ENCODE peak calls at places on chromosomes 2 and 18, in nine cellular contexts. P is SJSA1; A is H9; S is upper lobe of right lung; Z is CD8-positive, alpha-beta memory T cell; W is adrenal gland; X is right cardiac atrium; Y is neural progenitor cell; E is stomach. H is an unnamed sample.

GRCh38 chr18:3304832-3305231 is 42.9 kb downstream of the MYL12B start:
- DNase-seq in Y (no peak), A (no peak), W (no peak), Z (no peak), X (no peak), E (no peak), P (no peak), S (no peak), H (no peak)

GRCh38 chr18:23619388-23619873 is 33.1 kb upstream of the NPC1 start:
- DNase-seq in Z (no peak), X (peak; percentile 42), E (peak; percentile 31), Y (peak; percentile 57), S (peak; percentile 71), P (no peak), A (no peak), W (peak; percentile 60), H (no peak)

GRCh38 chr2:66805136-66805535 is 370.2 kb downstream of the MEIS1 start:
- DNase-seq in X (no peak), Z (no peak), A (no peak), Y (peak; percentile 53), P (no peak), E (no peak), W (peak; percentile 16), S (no peak), H (no peak)

GRCh38 chr2:160214461-160215055 is 14.5 kb upstream of the ITGB6 start:
- DNase-seq in Y (no peak), P (peak; percentile 85), E (no peak), Z (no peak), A (no peak), S (peak; percentile 64), W (peak; percentile 23), X (peak; percentile 33), H (no peak)

GRCh38 chr2:63614983-63615945 is 26.5 kb downstream of the MDH1 start:
- DNase-seq in W (no peak), A (peak; percentile 84), S (no peak), Y (peak; percentile 70), E (no peak), Z (no peak), P (peak; percentile 69), X (no peak), H (no peak)

GRCh38 chr2:11829947-11830707 is 83.7 kb downstream of the LPIN1 start:
- DNase-seq in Z (peak; percentile 2), X (peak; percentile 62), A (peak; percentile 90), W (peak; percentile 79), Y (peak; percentile 90), S (peak; percentile 82), P (peak; percentile 86), E (peak; percentile 64), H (peak; percentile 70)

GRCh38 chr18:57950542-57950941 is 93.5 kb upstream of the NEDD4L start:
- DNase-seq in Y (no peak), A (no peak), X (no peak), W (no peak), S (no peak), E (no peak), Z (no peak), P (no peak), H (no peak)

GRCh38 chr2:77469086-77469485 is 53.1 kb downstream of the LRRTM4 start:
- DNase-seq in Y (no peak), E (no peak), A (no peak), Z (no peak), P (no peak), W (no peak), X (no peak), S (no peak), H (no peak)

GRCh38 chr2:47501374-47502200 is 98.6 kb downstream of the MSH2 start:
- DNase-seq in W (no peak), Z (no peak), P (peak; percentile 16), S (no peak), E (no peak), X (no peak), Y (no peak), A (no peak), H (no peak)

GRCh38 chr18:75526038-75526437 is 98.5 kb upstream of the SMIM21 start:
- DNase-seq in Z (no peak), A (no peak), P (no peak), E (no peak), W (no peak), Y (no peak), X (no peak), S (no peak), H (no peak)

GRCh38 chr2:167215595-167215994 is 327.3 kb downstream of the XIRP2 start:
- DNase-seq in S (no peak), E (peak; percentile 45), P (no peak), X (no peak), W (no peak), Y (no peak), A (no peak), Z (no peak), H (peak; percentile 21)

GRCh38 chr2:44171018-44171417 is 2.3 kb downstream of the PPM1B start:
- DNase-seq in S (no peak), Z (no peak), P (no peak), A (no peak), X (no peak), W (no peak), Y (peak; percentile 8), E (no peak), H (no peak)

GRCh38 chr2:207734264-207734635 is 22.8 kb downstream of the CCNYL1 start:
- DNase-seq in Z (no peak), W (no peak), E (no peak), A (no peak), S (no peak), Y (no peak), X (no peak), P (no peak), H (no peak)

GRCh38 chr2:239704737-239705136 is 303.9 kb upstream of the HDAC4 start:
- DNase-seq in Y (no peak), P (no peak), W (no peak), Z (no peak), S (no peak), A (no peak), E (no peak), X (no peak), H (no peak)

DNA sequence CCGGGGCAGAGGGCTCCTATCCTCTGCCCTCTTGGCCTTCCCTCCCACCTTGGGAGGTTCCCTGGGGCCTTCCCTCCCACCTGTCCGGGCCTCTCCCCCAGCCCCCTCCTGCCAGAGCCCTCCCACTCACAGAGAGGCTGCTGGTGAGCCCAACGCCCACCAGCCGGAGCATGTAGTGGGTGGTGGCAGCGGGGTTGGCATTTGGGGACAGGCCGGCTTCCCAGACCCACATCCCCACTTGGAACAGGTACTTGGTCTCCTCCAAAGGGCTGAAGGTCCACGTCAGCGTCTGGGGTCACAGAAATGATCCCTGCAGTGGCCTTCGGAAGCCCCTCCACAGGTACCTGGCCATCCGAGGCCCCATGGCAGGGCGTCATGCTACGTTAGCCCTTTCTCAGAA is 19.3 kb downstream of the CFAP65 start:
- DNase-seq in P (no peak), S (no peak), Y (no peak), A (no peak), W (no peak), Z (no peak), E (no peak), X (no peak), H (no peak)
- H3K27me3 ChIP-seq in P (peaks cover 39% of the 10 kb centered on the region), S (peaks cover 8% of the 10 kb centered on the region), Y (peaks cover 25% of the 10 kb centered on the region), A (no peaks in the 10 kb centered on the region), W (no peaks in the 10 kb centered on the region), Z (no peaks in the 10 kb centered on the region), E (peaks cover 43% of the 10 kb centered on the region), X (no peaks in the 10 kb centered on the region), H (no peaks in the 10 kb centered on the region)

DNA sequence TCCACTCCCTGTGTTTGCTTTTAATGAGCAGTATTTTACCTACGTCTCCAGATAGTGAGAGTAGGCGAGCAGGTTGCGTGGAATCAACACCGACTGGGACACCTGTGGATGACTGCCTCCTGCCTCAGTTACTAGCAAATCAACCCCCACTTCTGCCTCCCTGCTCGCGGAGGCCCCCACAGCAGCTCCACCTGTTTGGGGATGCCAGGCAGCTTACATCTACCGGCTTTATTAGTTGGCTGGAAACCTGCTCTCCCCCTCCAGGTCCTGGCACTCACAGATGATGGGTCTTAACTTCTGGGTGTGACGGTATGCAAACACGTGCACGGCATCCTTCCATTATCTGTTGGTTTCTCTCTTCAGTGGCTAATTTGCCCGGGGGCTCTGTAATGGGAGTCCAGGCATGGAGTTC is 164.4 kb upstream of the SESTD1 start:
- DNase-seq in E (no peak), S (no peak), W (no peak), Z (no peak), A (no peak), Y (peak; percentile 15), P (no peak), X (no peak), H (no peak)
- H3K4me1 ChIP-seq in E (no peaks in the 10 kb centered on the region), S (no peaks in the 10 kb centered on the region), W (no peaks in the 10 kb centered on the region), Z (no peaks in the 10 kb centered on the region), A (no peaks in the 10 kb centered on the region), Y (peaks cover 27% of the 10 kb centered on the region), P (no peaks in the 10 kb centered on the region), X (no peaks in the 10 kb centered on the region), H (no peaks in the 10 kb centered on the region)

GRCh38 chr2:26907416-26907815 is 59.5 kb downstream of the DPYSL5 start:
- DNase-seq in A (no peak), Z (no peak), P (no peak), S (no peak), E (no peak), Y (no peak), W (no peak), X (no peak), H (no peak)
- H3K27me3 ChIP-seq in A (no peaks in the 10 kb centered on the region), Z (no peaks in the 10 kb centered on the region), P (peaks cover 31% of the 10 kb centered on the region), S (peaks cover 38% of the 10 kb centered on the region), E (peaks cover 32% of the 10 kb centered on the region), Y (no peaks in the 10 kb centered on the region), W (no peaks in the 10 kb centered on the region), X (no peaks in the 10 kb centered on the region), H (no peaks in the 10 kb centered on the region)

GRCh38 chr2:43155842-43156511 is 70.4 kb downstream of the ZFP36L2 start:
- DNase-seq in Y (no peak), A (no peak), W (no peak), S (no peak), E (no peak), P (no peak), Z (no peak), X (peak; percentile 14), H (no peak)
- H3K4me1 ChIP-seq in Y (peaks cover 9% of the 10 kb centered on the region), A (no peaks in the 10 kb centered on the region), W (peaks cover 9% of the 10 kb centered on the region), S (peaks cover 45% of the 10 kb centered on the region), E (peaks cover 51% of the 10 kb centered on the region), P (peaks cover 18% of the 10 kb centered on the region), Z (peaks cover 71% of the 10 kb centered on the region), X (peaks cover 14% of the 10 kb centered on the region), H (peaks cover 33% of the 10 kb centered on the region)

GRCh38 chr18:50193796-50194622 is 938 bp downstream of the MYO5B start:
- DNase-seq in E (peak; percentile 36), W (no peak), S (peak; percentile 67), X (no peak), Z (no peak), A (peak; percentile 39), Y (peak; percentile 58), P (no peak), H (peak; percentile 55)

GRCh38 chr18:50192903-50193795 is 1.8 kb downstream of the MYO5B start:
- DNase-seq in E (peak; percentile 35), X (no peak), Y (peak; percentile 34), W (no peak), Z (no peak), P (no peak), S (no peak), A (peak; percentile 36), H (peak; percentile 51)

GRCh38 chr18:50196261-50196660 is 1.3 kb upstream of the MYO5B start:
- DNase-seq in Z (no peak), E (no peak), W (no peak), S (no peak), Y (no peak), P (no peak), X (no peak), A (no peak), H (no peak)

GRCh38 chr18:50194623-50195532 is at the start of gene MYO5B:
- DNase-seq in A (peak; percentile 73), P (no peak), S (peak; percentile 93), Z (peak; percentile 4), W (peak; percentile 55), E (peak; percentile 91), Y (peak; percentile 92), X (no peak), H (peak; percentile 85)

GRCh38 chr18:50195689-50196088 is 742 bp upstream of the MYO5B start:
- DNase-seq in Z (no peak), Y (no peak), X (no peak), P (no peak), A (no peak), E (no peak), W (no peak), S (no peak), H (no peak)
- H3K27me3 ChIP-seq in Z (peaks cover 20% of the 10 kb centered on the region), Y (peaks cover 76% of the 10 kb centered on the region), X (no peaks in the 10 kb centered on the region), P (peaks cover 70% of the 10 kb centered on the region), A (peaks cover 28% of the 10 kb centered on the region), E (peaks cover 80% of the 10 kb centered on the region), W (peaks cover 16% of the 10 kb centered on the region), S (peaks cover 33% of the 10 kb centered on the region), H (peaks cover 12% of the 10 kb centered on the region)